ENCODE peak calls at places on chromosomes 7 and 10, in four cellular contexts. J is bronchial epithelial cell, B is body of pancreas, A is gastrocnemius medialis. W is an unnamed sample.

GRCh38 chr7:149140784-149141183 is 6.5 kb upstream of the ZNF398 start:
- DNase-seq in A (no peak), B (no peak), J (no peak), W (peak)

GRCh38 chr10:11272915-11273389 is 255.3 kb downstream of the CELF2 start:
- DNase-seq in J (no peak), A (no peak), B (no peak), W (no peak)

GRCh38 chr7:63789378-63790176 is 209.1 kb upstream of the ZNF722 start:
- DNase-seq in J (no peak), B (no peak), A (no peak), W (no peak)

GRCh38 chr7:110534241-110534931 is 556.5 kb upstream of the LRRN3 start:
- DNase-seq in A (no peak), B (no peak), J (peak), W (peak)

GRCh38 chr10:112280205-112280921 is 2.8 kb upstream of the TECTB start:
- DNase-seq in A (no peak), J (peak), B (no peak), W (no peak)

GRCh38 chr10:112842832-112843360 is 107.2 kb upstream of the TCF7L2 start:
- DNase-seq in J (no peak), B (no peak), A (no peak), W (no peak)

GRCh38 chr7:134691820-134692705 is 45.4 kb downstream of the BPGM start:
- DNase-seq in A (no peak), B (no peak), J (peak), W (no peak)

GRCh38 chr10:47294057-47294456 is 5.9 kb upstream of the GDF10 start:
- DNase-seq in J (no peak), A (no peak), B (no peak), W (no peak)

DNA sequence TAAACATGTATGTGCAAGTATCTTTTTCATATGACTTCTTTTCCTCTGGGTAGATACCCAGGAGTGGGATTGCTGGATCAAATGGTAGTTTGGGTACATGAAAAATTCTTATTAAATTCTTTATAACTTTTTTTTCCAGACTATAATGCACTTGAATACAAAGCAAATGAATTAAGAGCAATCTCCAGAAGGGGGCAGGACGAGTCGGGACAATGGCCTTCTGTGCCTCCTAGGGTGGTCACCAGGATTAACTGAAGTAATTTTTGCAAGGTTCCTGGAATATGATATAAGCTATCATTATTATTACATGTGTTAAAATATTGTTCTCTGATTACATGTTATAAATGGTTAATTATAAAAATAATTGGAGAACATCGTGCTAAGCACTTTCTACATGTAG is 127.2 kb downstream of the PPP1R17 start:
- DNase-seq in B (no peak), J (no peak), A (no peak), W (peak)
- TF ChIP-seq CTCF in B (peak), J (no peak), A (no peak), W (peak)

DNA sequence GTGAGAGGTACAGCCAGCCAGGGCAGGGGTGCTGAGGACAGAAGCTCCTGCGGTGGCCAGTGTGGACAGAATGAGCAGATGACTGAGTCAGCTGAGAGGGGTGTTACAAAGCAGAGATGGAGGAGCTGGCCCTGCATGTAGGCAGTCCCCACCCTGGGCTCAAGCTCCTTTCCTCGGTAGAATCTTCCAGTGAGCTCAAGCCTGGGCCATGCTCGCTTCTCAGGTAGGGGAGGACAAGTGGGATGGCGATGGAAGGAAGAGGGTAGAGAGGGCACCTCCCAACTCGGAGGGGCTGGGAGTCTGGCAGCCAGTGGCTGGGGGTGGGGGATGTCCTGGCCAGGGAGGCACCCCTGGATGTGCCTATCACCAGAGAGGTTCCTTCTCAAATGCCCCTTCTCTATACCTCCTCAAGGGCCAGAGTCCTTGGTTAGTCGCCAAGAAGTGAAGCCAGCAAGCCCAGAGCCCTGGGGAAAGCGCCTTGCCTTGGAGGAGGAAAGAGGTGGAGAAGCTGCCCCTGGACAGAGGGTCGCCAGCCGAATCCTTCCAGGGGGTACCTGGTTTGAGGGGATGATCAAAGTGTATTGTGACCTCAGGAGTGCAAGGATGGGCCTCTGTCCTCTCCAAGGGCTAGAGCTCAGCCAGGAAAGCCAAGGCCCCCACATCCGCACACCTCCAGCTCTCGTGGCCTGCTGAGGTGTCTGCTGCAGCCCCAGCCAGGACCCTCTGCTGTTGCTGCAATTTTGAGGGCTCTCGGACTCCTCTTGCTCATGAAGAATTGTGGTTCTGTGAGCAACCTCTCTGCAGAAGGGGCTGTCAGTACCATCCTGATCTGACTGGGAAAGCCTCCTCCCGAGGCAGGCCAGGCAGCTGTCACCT is 88.6 kb upstream of the MACROH2A2 start:
- DNase-seq in J (no peak), A (no peak), B (no peak), W (no peak)
- TF ChIP-seq CTCF in J (no peak), A (no peak), B (no peak), W (no peak)

DNA sequence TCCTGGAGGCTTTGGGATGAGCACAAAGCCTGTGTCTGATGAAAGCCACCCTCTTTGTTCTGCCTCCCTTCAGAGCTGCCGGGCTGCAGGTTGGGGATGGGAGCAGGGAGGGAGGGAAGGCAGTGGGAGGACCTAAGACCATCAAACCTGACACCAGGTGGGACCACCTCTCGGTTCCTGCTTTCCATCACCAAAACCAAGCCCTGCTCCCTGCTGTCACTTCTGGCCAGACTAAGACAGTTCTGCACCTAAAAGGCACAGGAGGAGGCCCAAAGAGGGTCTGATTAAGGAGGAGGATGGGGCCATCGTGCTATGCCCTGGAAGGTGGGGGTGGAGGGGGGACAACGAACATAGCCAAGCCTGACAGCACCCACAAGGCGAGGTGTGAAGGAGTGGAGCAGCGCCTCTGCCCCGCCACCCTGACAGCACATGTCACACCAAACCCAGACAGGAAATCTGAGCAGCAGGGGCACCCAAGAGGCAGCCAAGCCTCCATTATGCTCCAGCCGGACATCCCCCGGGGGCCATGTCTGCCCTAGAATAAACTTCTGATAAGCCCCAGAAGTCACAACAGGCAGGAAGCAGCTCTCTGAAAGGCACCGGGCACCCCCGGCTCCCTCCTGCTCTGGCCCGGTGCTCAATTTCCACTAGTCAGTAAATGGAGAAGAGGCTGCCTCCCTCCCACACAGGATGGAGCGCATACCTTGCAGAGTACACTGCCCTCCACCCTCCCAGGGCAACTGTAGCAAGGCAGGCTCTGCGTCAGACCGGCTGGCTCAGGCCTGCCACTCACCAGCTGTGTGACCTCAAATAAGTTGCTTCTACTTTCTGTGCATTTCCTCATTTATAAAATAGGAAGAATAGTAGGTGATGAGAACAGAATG is 48.9 kb downstream of the DLG5 start:
- DNase-seq in B (peak), A (no peak), J (peak), W (peak)
- TF ChIP-seq CTCF in B (no peak), A (no peak), J (peak), W (no peak)

GRCh38 chr10:85225311-85225710 is 896.9 kb downstream of the CCSER2 start:
- DNase-seq in B (no peak), A (no peak), J (no peak), W (no peak)
- TF ChIP-seq CTCF in B (no peak), A (no peak), J (no peak), W (no peak)